ENCODE peak calls at places on chromosomes 3 and 15, in six cellular contexts. Z is IMR-90, U is H9, E is neuronal stem cell, F is mesenchymal stem cell, G is H1. V is an unnamed sample.
A peak's percentile ranks its signal among the peaks of the same experiment; 100 is the strongest.

GRCh38 chr15:36612063-36612788 is 32.8 kb downstream of the CDIN1 start:
- DNase-seq in Z (peak; percentile 97), U (no peak), E (no peak), F (peak; percentile 88), G (no peak), V (peak; percentile 75)

GRCh38 chr3:150922611-150923010 is 17.4 kb upstream of the MINDY4B start:
- DNase-seq in Z (no peak), U (peak; percentile 75), E (no peak), F (peak; percentile 18), G (no peak), V (peak; percentile 37)

GRCh38 chr3:113231827-113232253 is 20.5 kb downstream of the BOC start:
- DNase-seq in Z (peak; percentile 89), U (peak; percentile 47), E (no peak), F (peak; percentile 78), G (no peak), V (peak; percentile 11)

GRCh38 chr15:82544431-82544830 is 4.2 kb upstream of the RPS17 start:
- DNase-seq in Z (no peak), U (no peak), E (no peak), F (no peak), G (no peak), V (no peak)

GRCh38 chr3:113533534-113533892 is 1.2 kb downstream of the SIDT1 start:
- DNase-seq in Z (no peak), U (no peak), E (no peak), F (no peak), G (no peak), V (peak; percentile 12)

GRCh38 chr3:126180477-126181397 is at the start of gene ALDH1L1:
- DNase-seq in Z (peak; percentile 6), U (peak; percentile 83), E (peak; percentile 58), F (peak; percentile 17), G (peak; percentile 34), V (peak; percentile 39)

GRCh38 chr3:134795776-134796312 is 784 bp downstream of the EPHB1 start:
- DNase-seq in Z (peak; percentile 8), U (peak; percentile 44), E (peak; percentile 40), F (peak; percentile 23), G (no peak), V (no peak)

GRCh38 chr3:128103277-128103676 is 20.3 kb downstream of the RUVBL1 start:
- DNase-seq in Z (no peak), U (no peak), E (no peak), F (no peak), G (no peak), V (no peak)

GRCh38 chr3:148735597-148735996 is 37.9 kb downstream of the AGTR1 start:
- DNase-seq in Z (no peak), U (no peak), E (no peak), F (no peak), G (no peak), V (no peak)

GRCh38 chr3:189630667-189631372 is 369 bp upstream of the TP63 start:
- DNase-seq in Z (no peak), U (no peak), E (no peak), F (no peak), G (no peak), V (no peak)

GRCh38 chr3:15305366-15305844 is 27.0 kb downstream of the SH3BP5 start:
- DNase-seq in Z (peak; percentile 49), U (no peak), E (no peak), F (peak; percentile 42), G (no peak), V (peak; percentile 89)

DNA sequence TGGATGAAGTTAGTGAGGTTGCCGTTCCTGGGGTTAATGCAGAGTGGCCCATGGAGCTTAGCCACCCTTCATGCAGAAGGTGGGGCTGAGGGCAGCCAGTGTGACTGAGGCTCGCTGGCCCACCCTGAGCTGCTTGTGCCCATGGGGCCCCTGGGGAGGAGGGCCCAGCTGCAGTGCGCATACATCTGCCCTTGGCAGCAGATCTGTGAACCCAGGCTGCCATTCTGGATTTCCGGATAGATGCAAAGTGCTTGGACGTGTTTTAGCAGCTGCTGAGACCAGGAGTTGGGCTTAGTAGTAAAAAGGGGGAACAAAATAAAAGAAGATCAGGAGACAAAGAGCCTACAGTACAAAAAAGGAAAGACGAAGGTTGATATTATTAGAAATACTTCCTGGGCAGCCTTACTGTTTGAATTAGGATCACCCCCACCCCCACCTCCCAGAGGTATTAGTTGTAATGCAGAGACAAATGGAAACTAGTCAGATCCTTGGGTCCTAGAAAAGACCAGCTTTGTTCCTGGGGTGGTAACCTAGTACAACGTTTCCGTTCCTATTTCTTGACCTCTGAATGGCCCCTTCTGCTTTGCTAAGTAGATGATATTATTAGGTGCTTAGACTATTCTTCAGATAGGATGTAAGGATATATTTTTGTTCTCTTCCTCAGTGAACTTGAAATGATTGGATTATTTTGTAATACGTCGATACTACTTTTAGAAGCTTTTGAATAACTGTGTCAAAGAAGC is 70.3 kb downstream of the IGF1R start:
- DNase-seq in Z (no peak), U (no peak), E (no peak), F (no peak), G (no peak), V (no peak)
- H3K79me1 ChIP-seq in Z (peaks cover 96% of the 10 kb centered on the region), U (peaks cover 21% of the 10 kb centered on the region), E (peaks cover 3% of the 10 kb centered on the region), F (peaks cover 39% of the 10 kb centered on the region), G (peaks cover 27% of the 10 kb centered on the region), V (peaks cover 26% of the 10 kb centered on the region)

GRCh38 chr3:3071136-3071535 is 39.0 kb downstream of the IL5RA start:
- DNase-seq in Z (no peak), U (no peak), E (no peak), F (no peak), G (no peak), V (no peak)
- H3K14ac ChIP-seq in Z (no peak overlapping the region), U (no peak overlapping the region), E (no peak overlapping the region), F (no peak overlapping the region), G (no peak overlapping the region), V (no peak overlapping the region)

GRCh38 chr3:185717627-185718330 is 107.1 kb downstream of the IGF2BP2 start:
- DNase-seq in Z (no peak), U (no peak), E (no peak), F (no peak), G (no peak), V (no peak)

GRCh38 chr3:185722920-185723319 is 101.9 kb downstream of the IGF2BP2 start:
- DNase-seq in Z (no peak), U (no peak), E (no peak), F (no peak), G (no peak), V (no peak)

GRCh38 chr3:185718736-185719456 is 105.9 kb downstream of the IGF2BP2 start:
- DNase-seq in Z (no peak), U (no peak), E (no peak), F (no peak), G (no peak), V (peak; percentile 56)

GRCh38 chr3:185721970-185722369 is 102.9 kb downstream of the IGF2BP2 start:
- DNase-seq in Z (no peak), U (no peak), E (no peak), F (no peak), G (no peak), V (no peak)

GRCh38 chr3:185720326-185720725 is 104.5 kb downstream of the IGF2BP2 start:
- DNase-seq in Z (no peak), U (no peak), E (no peak), F (no peak), G (no peak), V (no peak)
- H3K79me1 ChIP-seq in Z (peaks cover 86% of the 10 kb centered on the region), U (peaks cover 4% of the 10 kb centered on the region), E (peaks cover 20% of the 10 kb centered on the region), F (peaks cover 11% of the 10 kb centered on the region), G (peaks cover 28% of the 10 kb centered on the region), V (peaks cover 13% of the 10 kb centered on the region)

GRCh38 chr3:9846231-9846630 is 2.4 kb upstream of the RPUSD3 start:
- DNase-seq in Z (no peak), U (peak; percentile 24), E (no peak), F (no peak), G (no peak), V (no peak)
- H3K14ac ChIP-seq in Z (no peak overlapping the region), U (no peak overlapping the region), E (no peak overlapping the region), F (no peak overlapping the region), G (no peak overlapping the region), V (no peak overlapping the region)

GRCh38 chr3:46953265-46954010 is 23.1 kb downstream of the CCDC12 start:
- DNase-seq in Z (no peak), U (no peak), E (no peak), F (no peak), G (no peak), V (no peak)

GRCh38 chr3:46954178-46954577 is 22.4 kb downstream of the CCDC12 start:
- DNase-seq in Z (no peak), U (no peak), E (no peak), F (no peak), G (no peak), V (no peak)

GRCh38 chr3:46950661-46951241 is 25.8 kb downstream of the CCDC12 start:
- DNase-seq in Z (no peak), U (no peak), E (no peak), F (no peak), G (no peak), V (no peak)

GRCh38 chr3:46955157-46955556 is 21.4 kb downstream of the CCDC12 start:
- DNase-seq in Z (no peak), U (no peak), E (no peak), F (no peak), G (no peak), V (no peak)

DNA sequence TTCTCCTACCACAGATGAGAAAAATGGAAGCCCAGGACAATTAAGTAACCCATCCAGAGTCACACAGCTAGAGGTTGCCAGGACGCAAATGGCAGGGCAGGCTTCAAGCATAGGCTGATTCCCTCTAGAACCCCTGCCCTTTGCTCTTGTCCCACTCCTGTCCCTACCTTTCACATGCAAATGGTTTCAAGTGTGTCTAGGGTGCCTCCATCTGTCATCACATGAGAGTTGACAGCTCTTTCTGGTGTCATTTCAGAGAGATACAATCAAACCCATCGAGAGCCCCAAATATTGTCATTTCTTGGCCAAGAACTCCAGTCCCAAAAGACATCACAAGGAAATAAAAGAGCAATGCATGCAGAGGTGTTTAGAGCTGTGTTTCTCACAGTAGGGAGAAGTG is 23.7 kb downstream of the CCDC12 start:
- DNase-seq in Z (no peak), U (no peak), E (no peak), F (no peak), G (no peak), V (no peak)
- H3K79me1 ChIP-seq in Z (peaks cover 91% of the 10 kb centered on the region), U (peaks cover 18% of the 10 kb centered on the region), E (peaks cover 10% of the 10 kb centered on the region), F (peaks cover 18% of the 10 kb centered on the region), G (peaks cover 48% of the 10 kb centered on the region), V (no peaks in the 10 kb centered on the region)

GRCh38 chr3:171783626-171784025 is 26.7 kb downstream of the PLD1 start:
- DNase-seq in Z (no peak), U (no peak), E (no peak), F (no peak), G (no peak), V (no peak)

GRCh38 chr3:171781711-171782127 is 28.6 kb downstream of the PLD1 start:
- DNase-seq in Z (peak; percentile 94), U (no peak), E (no peak), F (peak; percentile 53), G (no peak), V (no peak)

GRCh38 chr3:171784937-171785336 is 25.3 kb downstream of the PLD1 start:
- DNase-seq in Z (no peak), U (no peak), E (no peak), F (no peak), G (no peak), V (no peak)

GRCh38 chr3:171784387-171784786 is 25.9 kb downstream of the PLD1 start:
- DNase-seq in Z (no peak), U (no peak), E (no peak), F (no peak), G (no peak), V (no peak)

DNA sequence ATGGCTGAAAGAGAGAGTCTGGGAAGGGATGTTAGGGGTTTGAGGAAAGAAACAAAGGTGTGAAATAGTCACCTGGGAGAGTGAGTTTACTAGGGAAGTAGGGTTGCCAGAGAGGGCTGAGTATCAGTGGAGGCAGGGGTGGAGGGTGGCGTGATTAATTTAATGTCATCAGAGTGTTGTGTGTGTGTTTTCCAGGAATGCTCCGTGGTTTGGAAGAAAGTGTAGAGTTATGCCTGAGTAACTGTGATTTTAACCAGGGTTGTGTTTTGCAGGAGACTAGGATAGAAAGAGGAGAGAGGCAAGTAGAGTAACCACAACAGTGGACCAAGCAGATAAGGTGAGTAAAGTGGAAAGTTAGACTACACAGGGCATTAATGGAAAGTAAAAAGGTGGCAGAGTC is 27.2 kb downstream of the PLD1 start:
- DNase-seq in Z (peak; percentile 45), U (no peak), E (no peak), F (peak; percentile 53), G (no peak), V (no peak)
- H3K14ac ChIP-seq in Z (no peak overlapping the region), U (no peak overlapping the region), E (no peak overlapping the region), F (no peak overlapping the region), G (no peak overlapping the region), V (no peak overlapping the region)

V was measured in trophoblast cell.